ENCODE peak calls at places on chromosomes 7 and 10, in seven cellular contexts. One of them, this sample, is unnamed.

GRCh38 chr7:29955799-29956476 is 33.7 kb downstream of the SCRN1 start:
- DNase-seq in activated CD8-positive, alpha-beta memory T cell treated with anti-CD3 and anti-CD28 coated beads for 1 hour: peak; percentile 2
- DNase-seq in T1000: no peak
- DNase-seq in suprapubic skin: no peak
- DNase-seq in activated naive CD4-positive, alpha-beta T cell: no peak
- DNase-seq in spleen: peak; percentile 83
- DNase-seq in neural crest cell: no peak
- DNase-seq in this sample: no peak

GRCh38 chr7:93980744-93981479 is 23.2 kb downstream of the BET1 start:
- DNase-seq in T1000: no peak
- DNase-seq in spleen: no peak
- DNase-seq in neural crest cell: no peak
- DNase-seq in suprapubic skin: no peak
- DNase-seq in activated naive CD4-positive, alpha-beta T cell: no peak
- DNase-seq in activated CD8-positive, alpha-beta memory T cell treated with anti-CD3 and anti-CD28 coated beads for 1 hour: no peak
- DNase-seq in this sample: no peak

GRCh38 chr10:132058111-132058745 is 7.5 kb upstream of the JAKMIP3 start:
- DNase-seq in activated CD8-positive, alpha-beta memory T cell treated with anti-CD3 and anti-CD28 coated beads for 1 hour: no peak
- DNase-seq in T1000: no peak
- DNase-seq in neural crest cell: no peak
- DNase-seq in activated naive CD4-positive, alpha-beta T cell: no peak
- DNase-seq in suprapubic skin: no peak
- DNase-seq in spleen: peak; percentile 59
- DNase-seq in this sample: no peak

GRCh38 chr7:2373124-2373556 is 18.5 kb downstream of the EIF3B start:
- DNase-seq in activated CD8-positive, alpha-beta memory T cell treated with anti-CD3 and anti-CD28 coated beads for 1 hour: no peak
- DNase-seq in neural crest cell: no peak
- DNase-seq in T1000: no peak
- DNase-seq in suprapubic skin: no peak
- DNase-seq in spleen: no peak
- DNase-seq in activated naive CD4-positive, alpha-beta T cell: no peak
- DNase-seq in this sample: no peak

GRCh38 chr7:48312151-48312550 is 140.9 kb downstream of the ABCA13 start:
- DNase-seq in suprapubic skin: no peak
- DNase-seq in spleen: no peak
- DNase-seq in activated naive CD4-positive, alpha-beta T cell: no peak
- DNase-seq in T1000: no peak
- DNase-seq in neural crest cell: no peak
- DNase-seq in activated CD8-positive, alpha-beta memory T cell treated with anti-CD3 and anti-CD28 coated beads for 1 hour: no peak
- DNase-seq in this sample: no peak

GRCh38 chr10:48551796-48552591 is 52.9 kb downstream of the ARHGAP22 start:
- DNase-seq in spleen: no peak
- DNase-seq in suprapubic skin: no peak
- DNase-seq in activated naive CD4-positive, alpha-beta T cell: no peak
- DNase-seq in neural crest cell: peak; percentile 35
- DNase-seq in activated CD8-positive, alpha-beta memory T cell treated with anti-CD3 and anti-CD28 coated beads for 1 hour: no peak
- DNase-seq in T1000: no peak
- DNase-seq in this sample: no peak

GRCh38 chr10:79984851-79985250 is 35.9 kb upstream of the SFTPD start:
- DNase-seq in activated naive CD4-positive, alpha-beta T cell: no peak
- DNase-seq in T1000: no peak
- DNase-seq in spleen: no peak
- DNase-seq in neural crest cell: no peak
- DNase-seq in activated CD8-positive, alpha-beta memory T cell treated with anti-CD3 and anti-CD28 coated beads for 1 hour: no peak
- DNase-seq in suprapubic skin: no peak
- DNase-seq in this sample: no peak

GRCh38 chr7:28738384-28738783 is 219.7 kb downstream of the TRIL start:
- DNase-seq in activated CD8-positive, alpha-beta memory T cell treated with anti-CD3 and anti-CD28 coated beads for 1 hour: no peak
- DNase-seq in T1000: no peak
- DNase-seq in suprapubic skin: no peak
- DNase-seq in activated naive CD4-positive, alpha-beta T cell: no peak
- DNase-seq in spleen: no peak
- DNase-seq in neural crest cell: no peak
- DNase-seq in this sample: no peak

GRCh38 chr10:32105782-32106382 is 49.7 kb upstream of the KIF5B start:
- DNase-seq in neural crest cell: no peak
- DNase-seq in suprapubic skin: no peak
- DNase-seq in T1000: no peak
- DNase-seq in activated naive CD4-positive, alpha-beta T cell: no peak
- DNase-seq in activated CD8-positive, alpha-beta memory T cell treated with anti-CD3 and anti-CD28 coated beads for 1 hour: no peak
- DNase-seq in spleen: no peak
- DNase-seq in this sample: no peak

GRCh38 chr10:75352650-75353049 is 48.9 kb downstream of the ZNF503 start:
- DNase-seq in spleen: no peak
- DNase-seq in T1000: no peak
- DNase-seq in activated naive CD4-positive, alpha-beta T cell: no peak
- DNase-seq in activated CD8-positive, alpha-beta memory T cell treated with anti-CD3 and anti-CD28 coated beads for 1 hour: no peak
- DNase-seq in suprapubic skin: no peak
- DNase-seq in neural crest cell: no peak
- DNase-seq in this sample: no peak

GRCh38 chr7:24786941-24787340 is 29.7 kb upstream of the GSDME start:
- DNase-seq in activated naive CD4-positive, alpha-beta T cell: no peak
- DNase-seq in T1000: peak; percentile 67
- DNase-seq in activated CD8-positive, alpha-beta memory T cell treated with anti-CD3 and anti-CD28 coated beads for 1 hour: no peak
- DNase-seq in neural crest cell: no peak
- DNase-seq in spleen: no peak
- DNase-seq in suprapubic skin: no peak
- DNase-seq in this sample: no peak

GRCh38 chr10:67772894-67773511 is 65.0 kb downstream of the DNAJC12 start:
- DNase-seq in suprapubic skin: no peak
- DNase-seq in spleen: no peak
- DNase-seq in activated naive CD4-positive, alpha-beta T cell: no peak
- DNase-seq in activated CD8-positive, alpha-beta memory T cell treated with anti-CD3 and anti-CD28 coated beads for 1 hour: no peak
- DNase-seq in T1000: no peak
- DNase-seq in neural crest cell: no peak
- DNase-seq in this sample: no peak

GRCh38 chr10:10326119-10326518 is 691.6 kb upstream of the CELF2 start:
- DNase-seq in activated CD8-positive, alpha-beta memory T cell treated with anti-CD3 and anti-CD28 coated beads for 1 hour: no peak
- DNase-seq in suprapubic skin: no peak
- DNase-seq in spleen: no peak
- DNase-seq in activated naive CD4-positive, alpha-beta T cell: no peak
- DNase-seq in neural crest cell: no peak
- DNase-seq in T1000: no peak
- DNase-seq in this sample: no peak

GRCh38 chr10:88974012-88974411 is 16.6 kb upstream of the FAS start:
- DNase-seq in suprapubic skin: no peak
- DNase-seq in neural crest cell: no peak
- DNase-seq in spleen: no peak
- DNase-seq in T1000: no peak
- DNase-seq in activated CD8-positive, alpha-beta memory T cell treated with anti-CD3 and anti-CD28 coated beads for 1 hour: no peak
- DNase-seq in activated naive CD4-positive, alpha-beta T cell: no peak
- DNase-seq in this sample: no peak

GRCh38 chr7:93364806-93365205 is 132.6 kb downstream of the VPS50 start:
- DNase-seq in T1000: no peak
- DNase-seq in spleen: no peak
- DNase-seq in neural crest cell: no peak
- DNase-seq in activated CD8-positive, alpha-beta memory T cell treated with anti-CD3 and anti-CD28 coated beads for 1 hour: no peak
- DNase-seq in activated naive CD4-positive, alpha-beta T cell: no peak
- DNase-seq in suprapubic skin: no peak
- DNase-seq in this sample: no peak

GRCh38 chr7:104156842-104157277 is 51.0 kb downstream of the ORC5 start:
- DNase-seq in spleen: no peak
- DNase-seq in activated naive CD4-positive, alpha-beta T cell: no peak
- DNase-seq in T1000: no peak
- DNase-seq in suprapubic skin: no peak
- DNase-seq in activated CD8-positive, alpha-beta memory T cell treated with anti-CD3 and anti-CD28 coated beads for 1 hour: no peak
- DNase-seq in neural crest cell: no peak
- DNase-seq in this sample: no peak

GRCh38 chr10:31940839-31941653 is 12.4 kb upstream of the ARHGAP12 start:
- DNase-seq in activated naive CD4-positive, alpha-beta T cell: no peak
- DNase-seq in neural crest cell: no peak
- DNase-seq in activated CD8-positive, alpha-beta memory T cell treated with anti-CD3 and anti-CD28 coated beads for 1 hour: no peak
- DNase-seq in spleen: no peak
- DNase-seq in T1000: peak; percentile 85
- DNase-seq in suprapubic skin: no peak
- DNase-seq in this sample: no peak

GRCh38 chr10:116602648-116603400 is 12.1 kb downstream of the PNLIPRP1 start:
- DNase-seq in spleen: no peak
- DNase-seq in suprapubic skin: peak; percentile 60
- DNase-seq in neural crest cell: no peak
- DNase-seq in activated CD8-positive, alpha-beta memory T cell treated with anti-CD3 and anti-CD28 coated beads for 1 hour: no peak
- DNase-seq in T1000: no peak
- DNase-seq in activated naive CD4-positive, alpha-beta T cell: no peak
- DNase-seq in this sample: no peak

GRCh38 chr10:102633848-102634247 is 10.4 kb upstream of the TRIM8 start:
- DNase-seq in activated CD8-positive, alpha-beta memory T cell treated with anti-CD3 and anti-CD28 coated beads for 1 hour: no peak
- DNase-seq in suprapubic skin: no peak
- DNase-seq in spleen: peak; percentile 75
- DNase-seq in neural crest cell: no peak
- DNase-seq in activated naive CD4-positive, alpha-beta T cell: no peak
- DNase-seq in T1000: no peak
- DNase-seq in this sample: no peak

GRCh38 chr10:43124094-43124521 is 14.1 kb upstream of the CSGALNACT2 start:
- DNase-seq in spleen: peak; percentile 52
- DNase-seq in activated naive CD4-positive, alpha-beta T cell: no peak
- DNase-seq in T1000: no peak
- DNase-seq in suprapubic skin: peak; percentile 58
- DNase-seq in activated CD8-positive, alpha-beta memory T cell treated with anti-CD3 and anti-CD28 coated beads for 1 hour: no peak
- DNase-seq in neural crest cell: no peak
- DNase-seq in this sample: no peak

GRCh38 chr7:99137418-99138180 is 6.3 kb downstream of the SMURF1 start:
- DNase-seq in neural crest cell: peak; percentile 3
- DNase-seq in activated naive CD4-positive, alpha-beta T cell: no peak
- DNase-seq in suprapubic skin: no peak
- DNase-seq in spleen: no peak
- DNase-seq in T1000: no peak
- DNase-seq in activated CD8-positive, alpha-beta memory T cell treated with anti-CD3 and anti-CD28 coated beads for 1 hour: no peak
- DNase-seq in this sample: no peak

GRCh38 chr7:92119213-92119759 is 15.0 kb downstream of the CYP51A1 start:
- DNase-seq in suprapubic skin: no peak
- DNase-seq in activated CD8-positive, alpha-beta memory T cell treated with anti-CD3 and anti-CD28 coated beads for 1 hour: no peak
- DNase-seq in spleen: no peak
- DNase-seq in T1000: no peak
- DNase-seq in neural crest cell: no peak
- DNase-seq in activated naive CD4-positive, alpha-beta T cell: no peak
- DNase-seq in this sample: no peak

GRCh38 chr7:95960706-95961244 is 188.4 kb downstream of the DYNC1I1 start:
- DNase-seq in activated naive CD4-positive, alpha-beta T cell: no peak
- DNase-seq in activated CD8-positive, alpha-beta memory T cell treated with anti-CD3 and anti-CD28 coated beads for 1 hour: no peak
- DNase-seq in spleen: no peak
- DNase-seq in T1000: no peak
- DNase-seq in neural crest cell: no peak
- DNase-seq in suprapubic skin: no peak
- DNase-seq in this sample: no peak

GRCh38 chr7:70710651-70711050 is 421.3 kb upstream of the GALNT17 start:
- DNase-seq in suprapubic skin: no peak
- DNase-seq in T1000: no peak
- DNase-seq in neural crest cell: no peak
- DNase-seq in spleen: no peak
- DNase-seq in activated CD8-positive, alpha-beta memory T cell treated with anti-CD3 and anti-CD28 coated beads for 1 hour: no peak
- DNase-seq in activated naive CD4-positive, alpha-beta T cell: no peak
- DNase-seq in this sample: no peak